ENCODE peak calls at places on chromosomes 5 and 9, in five cellular contexts. M is fibroblast of the conjunctiva; T is sciatic nerve; P is neural progenitor cell; Q is activated CD4-positive, alpha-beta T cell treated with anti-CD3 and anti-CD28 coated beads, Interleukin-2, amount 10 ng/mL, durations not matched to agents 7 days and 5 days. B is an unnamed sample.
A peak's percentile ranks its signal among the peaks of the same experiment; 100 is the strongest.

GRCh38 chr5:153573326-153574033 is 83.0 kb downstream of the GRIA1 start:
- DNase-seq in M (no peak), T (no peak), P (no peak), Q (no peak), B (no peak)

GRCh38 chr5:132498152-132498551 is 7.6 kb upstream of the IRF1 start:
- DNase-seq in M (no peak), T (peak; percentile 66), P (no peak), Q (no peak), B (no peak)

GRCh38 chr9:104856413-104856941 is 71.5 kb downstream of the ABCA1 start:
- DNase-seq in M (no peak), T (no peak), P (peak; percentile 36), Q (no peak), B (no peak)

GRCh38 chr9:130893250-130894101 is 3.1 kb downstream of the QRFP start:
- DNase-seq in M (no peak), T (peak; percentile 75), P (peak; percentile 78), Q (no peak), B (peak; percentile 62)

GRCh38 chr5:120735076-120735475 is 271.0 kb downstream of the PRR16 start:
- DNase-seq in M (no peak), T (no peak), P (no peak), Q (no peak), B (no peak)

GRCh38 chr9:108869092-108869725 is 7.1 kb downstream of the ACTL7A start:
- DNase-seq in M (no peak), T (no peak), P (no peak), Q (no peak), B (no peak)

GRCh38 chr5:68187268-68188055 is 28.1 kb upstream of the PIK3R1 start:
- DNase-seq in M (no peak), T (no peak), P (peak; percentile 72), Q (no peak), B (peak; percentile 72)

GRCh38 chr9:89999176-89999533 is 394.3 kb downstream of the GADD45G start:
- DNase-seq in M (no peak), T (no peak), P (no peak), Q (no peak), B (no peak)

GRCh38 chr5:148507644-148508043 is 123.9 kb downstream of the FBXO38 start:
- DNase-seq in M (no peak), T (no peak), P (no peak), Q (no peak), B (no peak)

GRCh38 chr5:1666812-1667588 is 132.6 kb downstream of the MRPL36 start:
- DNase-seq in M (no peak), T (no peak), P (peak; percentile 88), Q (no peak), B (peak; percentile 71)

B was measured in testis.